ENCODE peak calls at places on chromosome 12, in ten cellular contexts. One of them, this sample, is unnamed. For H3K4me1, the result is how much of the 10 kb centered on the place peaks cover.

GRCh38 chr12:98698603-98699463 is 53.7 kb downstream of the APAF1 start:
- DNase-seq in spleen: no peak
- DNase-seq in A549: peak
- DNase-seq in gastrocnemius medialis: peak
- DNase-seq in thyroid gland: peak
- DNase-seq in cardiac muscle cell: peak
- DNase-seq in ascending aorta: peak
- DNase-seq in small intestine: peak
- DNase-seq in suprapubic skin: no peak
- DNase-seq in mucosa of descending colon: no peak
- DNase-seq in this sample: no peak

GRCh38 chr12:88600272-88600671 is 20.0 kb upstream of the KITLG start:
- DNase-seq in mucosa of descending colon: no peak
- DNase-seq in small intestine: no peak
- DNase-seq in cardiac muscle cell: peak
- DNase-seq in suprapubic skin: no peak
- DNase-seq in spleen: no peak
- DNase-seq in A549: no peak
- DNase-seq in ascending aorta: no peak
- DNase-seq in thyroid gland: no peak
- DNase-seq in gastrocnemius medialis: no peak
- DNase-seq in this sample: no peak

GRCh38 chr12:91685917-91686316 is 459.7 kb downstream of the BTG1 start:
- DNase-seq in cardiac muscle cell: no peak
- DNase-seq in small intestine: no peak
- DNase-seq in suprapubic skin: no peak
- DNase-seq in ascending aorta: no peak
- DNase-seq in thyroid gland: no peak
- DNase-seq in gastrocnemius medialis: no peak
- DNase-seq in A549: peak
- DNase-seq in mucosa of descending colon: no peak
- DNase-seq in spleen: no peak
- DNase-seq in this sample: no peak

GRCh38 chr12:57765003-57765697 is 1.7 kb downstream of the CYP27B1 start:
- DNase-seq in spleen: peak
- DNase-seq in A549: peak
- DNase-seq in small intestine: no peak
- DNase-seq in cardiac muscle cell: peak
- DNase-seq in suprapubic skin: no peak
- DNase-seq in ascending aorta: no peak
- DNase-seq in thyroid gland: peak
- DNase-seq in gastrocnemius medialis: no peak
- DNase-seq in mucosa of descending colon: peak
- DNase-seq in this sample: no peak

GRCh38 chr12:58832-59231 is 7.7 kb upstream of the IQSEC3 start:
- DNase-seq in small intestine: no peak
- DNase-seq in mucosa of descending colon: no peak
- DNase-seq in gastrocnemius medialis: no peak
- DNase-seq in cardiac muscle cell: no peak
- DNase-seq in A549: no peak
- DNase-seq in suprapubic skin: no peak
- DNase-seq in ascending aorta: no peak
- DNase-seq in thyroid gland: no peak
- DNase-seq in spleen: no peak
- DNase-seq in this sample: no peak

GRCh38 chr12:82695531-82695930 is 8.8 kb downstream of the TMTC2 start:
- DNase-seq in thyroid gland: no peak
- DNase-seq in ascending aorta: no peak
- DNase-seq in gastrocnemius medialis: no peak
- DNase-seq in mucosa of descending colon: no peak
- DNase-seq in suprapubic skin: no peak
- DNase-seq in A549: no peak
- DNase-seq in small intestine: no peak
- DNase-seq in spleen: no peak
- DNase-seq in cardiac muscle cell: no peak
- DNase-seq in this sample: no peak

GRCh38 chr12:31362759-31363415 is 36.9 kb upstream of the SINHCAF start:
- DNase-seq in cardiac muscle cell: no peak
- DNase-seq in suprapubic skin: no peak
- DNase-seq in A549: no peak
- DNase-seq in spleen: peak
- DNase-seq in ascending aorta: no peak
- DNase-seq in gastrocnemius medialis: no peak
- DNase-seq in small intestine: peak
- DNase-seq in thyroid gland: peak
- DNase-seq in mucosa of descending colon: peak
- DNase-seq in this sample: no peak

GRCh38 chr12:12501121-12501520 is 61.5 kb downstream of the DUSP16 start:
- DNase-seq in spleen: no peak
- DNase-seq in mucosa of descending colon: no peak
- DNase-seq in thyroid gland: no peak
- DNase-seq in cardiac muscle cell: no peak
- DNase-seq in gastrocnemius medialis: no peak
- DNase-seq in suprapubic skin: no peak
- DNase-seq in A549: no peak
- DNase-seq in small intestine: no peak
- DNase-seq in ascending aorta: no peak
- DNase-seq in this sample: no peak

GRCh38 chr12:52364901-52365489 is 2.3 kb downstream of the KRT85 start:
- DNase-seq in thyroid gland: peak
- DNase-seq in gastrocnemius medialis: no peak
- DNase-seq in ascending aorta: no peak
- DNase-seq in suprapubic skin: no peak
- DNase-seq in spleen: peak
- DNase-seq in mucosa of descending colon: no peak
- DNase-seq in A549: no peak
- DNase-seq in small intestine: no peak
- DNase-seq in cardiac muscle cell: no peak
- DNase-seq in this sample: no peak

GRCh38 chr12:60266381-60266852 is 670.6 kb downstream of the SLC16A7 start:
- DNase-seq in A549: peak
- DNase-seq in small intestine: peak
- DNase-seq in cardiac muscle cell: peak
- DNase-seq in ascending aorta: no peak
- DNase-seq in spleen: no peak
- DNase-seq in gastrocnemius medialis: no peak
- DNase-seq in mucosa of descending colon: no peak
- DNase-seq in suprapubic skin: no peak
- DNase-seq in thyroid gland: no peak
- DNase-seq in this sample: no peak

GRCh38 chr12:20367731-20368652 is at the start of gene PDE3A:
- DNase-seq in spleen: peak
- DNase-seq in ascending aorta: peak
- DNase-seq in cardiac muscle cell: peak
- DNase-seq in mucosa of descending colon: peak
- DNase-seq in gastrocnemius medialis: peak
- DNase-seq in suprapubic skin: peak
- DNase-seq in A549: peak
- DNase-seq in thyroid gland: peak
- DNase-seq in small intestine: peak
- DNase-seq in this sample: no peak

GRCh38 chr12:6821674-6822433 is at the start of gene GPR162:
- DNase-seq in ascending aorta: no peak
- DNase-seq in spleen: no peak
- DNase-seq in small intestine: no peak
- DNase-seq in cardiac muscle cell: peak
- DNase-seq in thyroid gland: peak
- DNase-seq in A549: peak
- DNase-seq in suprapubic skin: peak
- DNase-seq in mucosa of descending colon: peak
- DNase-seq in gastrocnemius medialis: no peak
- DNase-seq in this sample: no peak

DNA sequence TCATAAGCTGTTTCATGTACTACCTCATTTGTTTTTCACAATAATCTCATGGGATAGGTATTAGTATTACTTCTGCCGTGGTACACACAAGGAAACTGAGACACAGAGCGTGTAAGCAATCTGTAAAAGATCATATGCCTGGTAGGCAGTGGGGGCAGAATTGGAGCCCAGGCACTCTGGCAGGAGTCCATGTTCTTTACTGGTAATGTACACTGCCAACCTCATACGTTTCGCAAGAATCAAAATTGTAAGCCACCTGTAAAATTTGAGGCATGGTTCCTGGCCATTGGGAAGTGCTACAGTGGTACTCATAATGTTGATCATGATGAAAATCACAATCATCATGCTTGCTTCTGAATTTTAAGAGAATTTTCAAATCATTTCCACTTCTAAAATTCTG is 40.7 kb downstream of the TMTC1 start:
- DNase-seq in spleen: no peak
- DNase-seq in thyroid gland: no peak
- DNase-seq in gastrocnemius medialis: peak
- DNase-seq in small intestine: no peak
- DNase-seq in cardiac muscle cell: no peak
- DNase-seq in A549: no peak
- DNase-seq in suprapubic skin: no peak
- DNase-seq in mucosa of descending colon: no peak
- DNase-seq in ascending aorta: no peak
- DNase-seq in this sample: no peak
- H3K4me3 ChIP-seq in spleen: no peak
- H3K4me3 ChIP-seq in thyroid gland: no peak
- H3K4me3 ChIP-seq in gastrocnemius medialis: no peak
- H3K4me3 ChIP-seq in small intestine: no peak
- H3K4me3 ChIP-seq in cardiac muscle cell: no peak
- H3K4me3 ChIP-seq in A549: no peak
- H3K4me3 ChIP-seq in suprapubic skin: no peak
- H3K4me3 ChIP-seq in mucosa of descending colon: no peak
- H3K4me3 ChIP-seq in ascending aorta: no peak
- H3K4me3 ChIP-seq in this sample: no peak

GRCh38 chr12:108312885-108313203 is 26.3 kb downstream of the CMKLR1 start:
- DNase-seq in ascending aorta: peak
- DNase-seq in suprapubic skin: peak
- DNase-seq in cardiac muscle cell: peak
- DNase-seq in thyroid gland: peak
- DNase-seq in mucosa of descending colon: no peak
- DNase-seq in small intestine: no peak
- DNase-seq in spleen: no peak
- DNase-seq in gastrocnemius medialis: no peak
- DNase-seq in A549: no peak
- DNase-seq in this sample: peak

GRCh38 chr12:108311605-108312004 is 27.5 kb downstream of the CMKLR1 start:
- DNase-seq in A549: no peak
- DNase-seq in small intestine: no peak
- DNase-seq in cardiac muscle cell: no peak
- DNase-seq in spleen: no peak
- DNase-seq in mucosa of descending colon: no peak
- DNase-seq in suprapubic skin: no peak
- DNase-seq in ascending aorta: no peak
- DNase-seq in thyroid gland: no peak
- DNase-seq in gastrocnemius medialis: no peak
- DNase-seq in this sample: no peak

GRCh38 chr12:108313609-108314331 is 25.3 kb downstream of the CMKLR1 start:
- DNase-seq in small intestine: peak
- DNase-seq in suprapubic skin: no peak
- DNase-seq in spleen: peak
- DNase-seq in mucosa of descending colon: peak
- DNase-seq in A549: no peak
- DNase-seq in gastrocnemius medialis: no peak
- DNase-seq in thyroid gland: peak
- DNase-seq in cardiac muscle cell: no peak
- DNase-seq in ascending aorta: no peak
- DNase-seq in this sample: no peak

GRCh38 chr12:108313236-108313608 is 25.9 kb downstream of the CMKLR1 start:
- DNase-seq in thyroid gland: no peak
- DNase-seq in ascending aorta: no peak
- DNase-seq in mucosa of descending colon: no peak
- DNase-seq in spleen: no peak
- DNase-seq in gastrocnemius medialis: no peak
- DNase-seq in small intestine: no peak
- DNase-seq in suprapubic skin: no peak
- DNase-seq in cardiac muscle cell: no peak
- DNase-seq in A549: no peak
- DNase-seq in this sample: no peak

GRCh38 chr12:108312073-108312884 is 26.8 kb downstream of the CMKLR1 start:
- DNase-seq in A549: no peak
- DNase-seq in small intestine: no peak
- DNase-seq in cardiac muscle cell: no peak
- DNase-seq in suprapubic skin: no peak
- DNase-seq in mucosa of descending colon: no peak
- DNase-seq in spleen: no peak
- DNase-seq in thyroid gland: no peak
- DNase-seq in gastrocnemius medialis: no peak
- DNase-seq in ascending aorta: no peak
- DNase-seq in this sample: no peak
- H3K4me1 ChIP-seq in A549: under half
- H3K4me1 ChIP-seq in small intestine: under half
- H3K4me1 ChIP-seq in cardiac muscle cell: under half
- H3K4me1 ChIP-seq in suprapubic skin: under half
- H3K4me1 ChIP-seq in mucosa of descending colon: under half
- H3K4me1 ChIP-seq in spleen: half or more
- H3K4me1 ChIP-seq in thyroid gland: under half
- H3K4me1 ChIP-seq in gastrocnemius medialis: under half
- H3K4me1 ChIP-seq in ascending aorta: half or more
- H3K4me1 ChIP-seq in this sample: under half

DNA sequence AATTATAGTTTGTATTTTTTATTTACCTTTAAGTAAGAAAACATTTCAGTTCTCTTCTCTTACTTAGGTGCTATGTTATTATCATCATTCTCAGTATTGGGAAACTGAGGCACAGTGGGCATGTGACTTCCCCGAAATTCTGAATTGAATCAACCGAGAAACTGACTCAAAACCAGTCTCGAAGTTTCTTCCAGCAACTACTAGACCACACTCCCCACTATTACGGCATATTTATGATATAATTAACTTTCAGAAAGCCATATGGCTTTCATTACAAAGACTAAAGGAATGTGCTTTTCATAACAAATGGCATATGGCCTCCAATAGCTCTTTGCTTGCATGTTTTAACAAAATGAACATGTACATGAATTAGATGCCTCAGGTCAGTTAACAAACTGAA is 182.8 kb upstream of the SLC38A2 start:
- DNase-seq in thyroid gland: no peak
- DNase-seq in spleen: no peak
- DNase-seq in A549: no peak
- DNase-seq in small intestine: no peak
- DNase-seq in ascending aorta: no peak
- DNase-seq in suprapubic skin: no peak
- DNase-seq in mucosa of descending colon: no peak
- DNase-seq in cardiac muscle cell: peak
- DNase-seq in gastrocnemius medialis: no peak
- DNase-seq in this sample: no peak
- H3K4me3 ChIP-seq in thyroid gland: no peak
- H3K4me3 ChIP-seq in spleen: no peak
- H3K4me3 ChIP-seq in A549: no peak
- H3K4me3 ChIP-seq in small intestine: no peak
- H3K4me3 ChIP-seq in ascending aorta: no peak
- H3K4me3 ChIP-seq in suprapubic skin: no peak
- H3K4me3 ChIP-seq in mucosa of descending colon: no peak
- H3K4me3 ChIP-seq in cardiac muscle cell: no peak
- H3K4me3 ChIP-seq in gastrocnemius medialis: no peak
- H3K4me3 ChIP-seq in this sample: no peak

DNA sequence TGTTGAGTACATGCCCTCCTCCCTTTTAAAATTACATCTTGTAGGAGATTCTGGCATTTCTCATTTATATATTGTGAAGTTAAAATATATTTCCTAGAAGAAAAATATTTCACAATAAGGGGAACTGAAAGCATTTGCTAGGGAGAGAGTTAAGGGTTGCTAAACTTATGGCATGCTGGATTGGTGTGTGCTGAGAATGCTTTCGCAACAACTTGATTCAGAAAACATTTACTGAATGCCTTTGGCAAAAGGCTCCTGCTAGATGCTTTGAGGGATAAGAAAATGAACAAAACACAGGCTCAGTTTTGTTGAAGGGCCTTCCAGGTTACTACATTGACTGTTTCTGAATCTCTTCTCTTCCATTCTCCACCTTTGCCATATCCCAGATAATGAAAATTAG is 67.5 kb downstream of the DIP2B start:
- DNase-seq in thyroid gland: no peak
- DNase-seq in A549: no peak
- DNase-seq in gastrocnemius medialis: no peak
- DNase-seq in spleen: no peak
- DNase-seq in small intestine: peak
- DNase-seq in suprapubic skin: no peak
- DNase-seq in mucosa of descending colon: no peak
- DNase-seq in cardiac muscle cell: peak
- DNase-seq in ascending aorta: no peak
- DNase-seq in this sample: no peak
- H3K4me1 ChIP-seq in thyroid gland: half or more
- H3K4me1 ChIP-seq in A549: half or more
- H3K4me1 ChIP-seq in gastrocnemius medialis: half or more
- H3K4me1 ChIP-seq in spleen: half or more
- H3K4me1 ChIP-seq in small intestine: under half
- H3K4me1 ChIP-seq in suprapubic skin: half or more
- H3K4me1 ChIP-seq in mucosa of descending colon: under half
- H3K4me1 ChIP-seq in cardiac muscle cell: under half
- H3K4me1 ChIP-seq in ascending aorta: under half
- H3K4me1 ChIP-seq in this sample: half or more

This sample was measured in thoracic aorta.